ENCODE peak calls at places on chromosome 4, in ten cellular contexts. M is NCI-H2029; F is effector CD8-positive, alpha-beta T cell; E is T follicular helper cell; U is activated CD8-positive, alpha-beta T cell treated with anti-CD3 and anti-CD28 coated beads, Interleukin-2, amount 10 ng/mL, durations not matched to agents 7 days and 5 days; N is HFF-Myc; D is AG04449; C is NCI-H345; T is body of pancreas; O is progenitor cell of endocrine pancreas. Z is an unnamed sample.
A peak's percentile ranks its signal among the peaks of the same experiment; 100 is the strongest.

GRCh38 chr4:134018845-134019244 is 182.7 kb downstream of the PABPC4L start:
- DNase-seq in M (no peak), E (no peak), U (no peak), T (no peak), D (no peak), N (no peak), C (no peak), O (no peak), F (no peak), Z (peak; percentile 50)

GRCh38 chr4:34432706-34433105 is 1811.6 kb downstream of the ARAP2 start:
- DNase-seq in C (no peak), D (no peak), F (no peak), M (no peak), E (no peak), U (no peak), N (no peak), O (no peak), T (no peak), Z (no peak)

GRCh38 chr4:174461438-174462106 is 60.7 kb downstream of the HPGD start:
- DNase-seq in E (no peak), F (no peak), C (no peak), M (no peak), U (no peak), D (no peak), T (no peak), N (no peak), O (no peak), Z (no peak)

GRCh38 chr4:149595500-149595899 is 220.1 kb downstream of the IQCM start:
- DNase-seq in E (no peak), C (no peak), M (no peak), D (peak; percentile 29), O (no peak), T (no peak), F (no peak), U (no peak), N (no peak), Z (no peak)

GRCh38 chr4:140790171-140790570 is 34.0 kb upstream of the TBC1D9 start:
- DNase-seq in F (no peak), D (no peak), T (no peak), M (no peak), N (no peak), U (no peak), C (no peak), E (no peak), O (no peak), Z (no peak)

GRCh38 chr4:125265846-125266245 is 48.9 kb upstream of the FAT4 start:
- DNase-seq in N (no peak), O (no peak), D (no peak), C (no peak), F (no peak), M (no peak), T (no peak), U (no peak), E (no peak), Z (no peak)

GRCh38 chr4:46994007-46994405 is 625 bp upstream of the GABRA4 start:
- DNase-seq in U (no peak), O (no peak), C (no peak), D (no peak), T (no peak), M (no peak), F (no peak), E (no peak), N (no peak), Z (no peak)

GRCh38 chr4:95548738-95549245 is at the start of gene UNC5C:
- DNase-seq in F (no peak), T (peak; percentile 28), C (peak; percentile 19), M (no peak), O (peak; percentile 63), D (no peak), E (no peak), U (no peak), N (no peak), Z (no peak)

GRCh38 chr4:138259296-138259695 is 17.1 kb upstream of the SLC7A11 start:
- DNase-seq in T (no peak), F (no peak), D (no peak), U (no peak), C (no peak), M (no peak), O (no peak), E (no peak), N (no peak), Z (no peak)

GRCh38 chr4:108649863-108650211 is 562 bp upstream of the OSTC start:
- DNase-seq in N (no peak), C (no peak), T (no peak), M (no peak), E (no peak), O (no peak), U (no peak), F (no peak), D (no peak), Z (no peak)

GRCh38 chr4:55931833-55932232 is 16.9 kb upstream of the CEP135 start:
- DNase-seq in T (no peak), E (no peak), D (no peak), U (no peak), O (no peak), M (no peak), C (no peak), N (no peak), F (no peak), Z (peak; percentile 73)

GRCh38 chr4:74504212-74504611 is 59.3 kb downstream of the AREG start:
- DNase-seq in F (no peak), T (no peak), D (no peak), N (no peak), C (no peak), O (no peak), U (no peak), M (no peak), E (no peak), Z (no peak)

GRCh38 chr4:122898370-122899150 is 23.8 kb downstream of the NUDT6 start:
- DNase-seq in M (no peak), T (no peak), E (no peak), N (peak; percentile 77), U (no peak), D (peak; percentile 69), F (no peak), C (no peak), O (no peak), Z (peak; percentile 90)

GRCh38 chr4:180234730-180235129 is 2008.5 kb upstream of the TENM3 start:
- DNase-seq in M (no peak), N (no peak), O (no peak), D (no peak), T (no peak), C (no peak), U (no peak), F (no peak), E (no peak), Z (no peak)

GRCh38 chr4:5960197-5960880 is 57.9 kb downstream of the C4orf50 start:
- DNase-seq in F (no peak), E (no peak), N (no peak), D (no peak), C (no peak), O (no peak), U (no peak), M (no peak), T (no peak), Z (no peak)

GRCh38 chr4:16337936-16338335 is 111.7 kb upstream of the TAPT1 start:
- DNase-seq in N (no peak), C (no peak), T (no peak), F (no peak), U (no peak), M (no peak), O (no peak), E (no peak), D (no peak), Z (peak; percentile 10)

GRCh38 chr4:158094413-158095110 is 78.3 kb downstream of the GASK1B start:
- DNase-seq in E (no peak), O (peak; percentile 9), D (no peak), T (peak; percentile 64), M (no peak), F (no peak), C (no peak), N (no peak), U (no peak), Z (peak; percentile 49)

GRCh38 chr4:122765702-122766352 is 33.3 kb downstream of the BBS12 start:
- DNase-seq in C (no peak), M (no peak), F (no peak), O (no peak), T (no peak), N (peak; percentile 66), D (no peak), E (no peak), U (no peak), Z (peak; percentile 55)

GRCh38 chr4:185068837-185069236 is 50.5 kb downstream of the HELT start:
- DNase-seq in U (no peak), T (no peak), C (no peak), N (no peak), M (no peak), O (no peak), E (no peak), F (no peak), D (no peak), Z (no peak)

GRCh38 chr4:75514949-75515612 is 808 bp downstream of the THAP6 start:
- DNase-seq in F (no peak), D (no peak), T (no peak), M (no peak), N (no peak), E (no peak), C (no peak), U (peak; percentile 29), O (no peak), Z (no peak)

GRCh38 chr4:165627128-165627527 is 245.9 kb upstream of the TLL1 start:
- DNase-seq in T (no peak), U (no peak), O (no peak), M (no peak), E (no peak), C (no peak), D (no peak), F (no peak), N (no peak), Z (no peak)

GRCh38 chr4:85829276-85830051 is 354.5 kb downstream of the ARHGAP24 start:
- DNase-seq in M (no peak), E (no peak), T (no peak), U (no peak), D (no peak), C (no peak), O (no peak), F (no peak), N (no peak), Z (no peak)

GRCh38 chr4:2087170-2087569 is 28.0 kb downstream of the NAT8L start:
- DNase-seq in M (no peak), F (no peak), T (no peak), C (no peak), E (no peak), U (no peak), D (no peak), N (no peak), O (no peak), Z (no peak)

Z was measured in HS-5.